ENCODE peak calls at places on chromosome 12, in ten cellular contexts. J, W, V, Z, O, L, F, I, Y and R are unnamed samples.

GRCh38 chr12:96247567-96247962 is 53.4 kb downstream of the ELK3 start:
- DNase-seq in J (no peak), W (no peak), V (no peak), Z (no peak), O (no peak), L (no peak), F (no peak), I (no peak), Y (no peak), R (no peak)

GRCh38 chr12:67025543-67026114 is 243.5 kb upstream of the CAND1 start:
- DNase-seq in J (peak), W (peak), V (no peak), Z (peak), O (no peak), L (peak), F (peak), I (no peak), Y (peak), R (peak)

GRCh38 chr12:22410497-22410896 is 76.0 kb upstream of the ST8SIA1 start:
- DNase-seq in J (no peak), W (no peak), V (no peak), Z (no peak), O (no peak), L (no peak), F (no peak), I (no peak), Y (no peak), R (no peak)

GRCh38 chr12:28191018-28191595 is 851 bp downstream of the CCDC91 start:
- DNase-seq in J (peak), W (peak), V (peak), Z (peak), O (peak), L (peak), F (peak), I (peak), Y (no peak), R (no peak)

GRCh38 chr12:104589215-104589614 is 132.5 kb downstream of the CHST11 start:
- DNase-seq in J (no peak), W (no peak), V (no peak), Z (no peak), O (no peak), L (no peak), F (no peak), I (no peak), Y (no peak), R (no peak)

GRCh38 chr12:101654442-101654841 is 43.0 kb upstream of the CHPT1 start:
- DNase-seq in J (no peak), W (no peak), V (no peak), Z (no peak), O (no peak), L (no peak), F (no peak), I (no peak), Y (no peak), R (no peak)

GRCh38 chr12:51198568-51199400 is 19.1 kb downstream of the POU6F1 start:
- DNase-seq in J (no peak), W (no peak), V (no peak), Z (no peak), O (no peak), L (no peak), F (no peak), I (no peak), Y (no peak), R (no peak)

GRCh38 chr12:29088611-29089219 is 60.4 kb upstream of the FAR2 start:
- DNase-seq in J (no peak), W (peak), V (no peak), Z (no peak), O (no peak), L (no peak), F (peak), I (no peak), Y (peak), R (no peak)

GRCh38 chr12:10851243-10851858 is 2.1 kb upstream of the PRR4 start:
- DNase-seq in J (no peak), W (no peak), V (no peak), Z (no peak), O (no peak), L (no peak), F (no peak), I (no peak), Y (no peak), R (no peak)

GRCh38 chr12:123223241-123223668 is 9.7 kb downstream of the MPHOSPH9 start:
- DNase-seq in J (no peak), W (no peak), V (no peak), Z (no peak), O (peak), L (peak), F (no peak), I (no peak), Y (no peak), R (peak)

GRCh38 chr12:53170245-53170644 is 10.3 kb upstream of the ZNF740 start:
- DNase-seq in J (no peak), W (no peak), V (no peak), Z (no peak), O (no peak), L (no peak), F (no peak), I (no peak), Y (no peak), R (no peak)

GRCh38 chr12:80241576-80242273 is 142.4 kb downstream of the OTOGL start:
- DNase-seq in J (peak), W (no peak), V (peak), Z (no peak), O (no peak), L (no peak), F (peak), I (no peak), Y (peak), R (no peak)

GRCh38 chr12:31780096-31780495 is 51.3 kb upstream of the AMN1 start:
- DNase-seq in J (no peak), W (no peak), V (no peak), Z (no peak), O (no peak), L (no peak), F (no peak), I (no peak), Y (no peak), R (no peak)

GRCh38 chr12:101783150-101783549 is 43.9 kb upstream of the SYCP3 start:
- DNase-seq in J (no peak), W (no peak), V (no peak), Z (no peak), O (no peak), L (no peak), F (peak), I (no peak), Y (no peak), R (no peak)

GRCh38 chr12:53063708-53064612 is 14.1 kb downstream of the TNS2 start:
- DNase-seq in J (no peak), W (no peak), V (no peak), Z (no peak), O (no peak), L (no peak), F (peak), I (peak), Y (peak), R (no peak)